ENCODE peak calls at places on chromosome 22, in five cellular contexts. S, T, K, B and W are unnamed samples.

GRCh38 chr22:46748948-46749681 is 11.1 kb upstream of the CERK start:
- DNase-seq in B (no peak), K (no peak), S (no peak), T (no peak), W (no peak)

GRCh38 chr22:20212754-20213699 is 55.1 kb downstream of the RTN4R start:
- DNase-seq in K (no peak), S (no peak), T (no peak), B (no peak), W (no peak)

GRCh38 chr22:23781533-23781932 is 5.2 kb upstream of the SMARCB1 start:
- DNase-seq in T (no peak), B (no peak), S (no peak), K (no peak), W (no peak)

GRCh38 chr22:45644714-45645113 is 26.9 kb upstream of the ATXN10 start:
- DNase-seq in K (no peak), B (peak; percentile 46), S (no peak), T (no peak), W (no peak)

GRCh38 chr22:42376721-42377177 is 55.5 kb downstream of the NFAM1 start:
- DNase-seq in T (peak; percentile 52), K (peak; percentile 58), B (no peak), S (no peak), W (no peak)

GRCh38 chr22:30021881-30022619 is 58.2 kb upstream of the HORMAD2 start:
- DNase-seq in B (no peak), K (no peak), T (no peak), S (no peak), W (no peak)

GRCh38 chr22:22520020-22520656 is at the start of gene ZNF280A:
- DNase-seq in T (peak; percentile 7), B (peak; percentile 27), S (no peak), K (no peak), W (no peak)

GRCh38 chr22:21972293-21972779 is 10.3 kb downstream of the TOP3B start:
- DNase-seq in K (no peak), T (no peak), B (no peak), S (no peak), W (peak; percentile 24)

GRCh38 chr22:19714320-19715252 is at the start of gene SEPTIN5:
- DNase-seq in B (no peak), S (no peak), T (no peak), K (peak; percentile 77), W (no peak)

GRCh38 chr22:45082795-45083194 is 73.0 kb upstream of the PHF21B start:
- DNase-seq in B (no peak), K (no peak), T (no peak), S (no peak), W (no peak)

GRCh38 chr22:37525746-37526350 is 6.6 kb upstream of the CARD10 start:
- DNase-seq in K (no peak), T (no peak), S (no peak), B (no peak), W (no peak)

GRCh38 chr22:50675553-50676199 is 3.1 kb downstream of the SHANK3 start:
- DNase-seq in B (peak; percentile 69), K (no peak), S (no peak), T (no peak), W (no peak)

GRCh38 chr22:32339190-32340012 is 18.3 kb upstream of the RFPL3 start:
- DNase-seq in K (no peak), S (no peak), B (peak; percentile 69), T (no peak), W (no peak)

GRCh38 chr22:29877620-29878019 is 5.4 kb upstream of the MTMR3 start:
- DNase-seq in K (no peak), B (no peak), S (no peak), T (no peak), W (no peak)

GRCh38 chr22:29032014-29032475 is 29.6 kb downstream of the C22orf31 start:
- DNase-seq in T (no peak), B (no peak), K (no peak), S (peak; percentile 34), W (no peak)

GRCh38 chr22:23143119-23143518 is 1.3 kb upstream of the RSPH14 start:
- DNase-seq in B (no peak), K (no peak), T (no peak), S (no peak), W (no peak)

GRCh38 chr22:32281092-32281491 is 25.9 kb upstream of the SLC5A4 start:
- DNase-seq in K (no peak), T (no peak), B (no peak), S (peak; percentile 57), W (no peak)

GRCh38 chr22:24402460-24403192 is 24.8 kb upstream of the ADORA2A start:
- DNase-seq in S (peak; percentile 73), K (peak; percentile 68), B (peak; percentile 72), T (peak; percentile 89), W (no peak)

GRCh38 chr22:35971418-35972119 is 57.1 kb downstream of the RBFOX2 start:
- DNase-seq in K (no peak), T (no peak), S (no peak), B (peak; percentile 85), W (no peak)

GRCh38 chr22:40263191-40263590 is 83.1 kb upstream of the ADSL start:
- DNase-seq in S (no peak), T (no peak), K (no peak), B (no peak), W (no peak)

GRCh38 chr22:24950272-24950902 is 2.1 kb upstream of the KIAA1671 start:
- DNase-seq in K (peak; percentile 31), B (no peak), S (peak; percentile 78), T (no peak), W (no peak)

GRCh38 chr22:34161724-34162123 is 241.4 kb upstream of the LARGE1 start:
- DNase-seq in T (no peak), S (no peak), K (no peak), B (no peak), W (no peak)

GRCh38 chr22:23452231-23453010 is 127.7 kb downstream of the IGLL1 start:
- DNase-seq in T (no peak), S (no peak), B (no peak), K (no peak), W (no peak)

GRCh38 chr22:38956551-38956950 is 858 bp upstream of the APOBEC3A start:
- DNase-seq in B (no peak), T (no peak), K (no peak), S (no peak), W (no peak)

GRCh38 chr22:50443801-50444625 is 30.8 kb downstream of the SBF1 start:
- DNase-seq in K (no peak), T (no peak), S (no peak), B (no peak), W (no peak)

GRCh38 chr22:39244496-39245129 is at the start of gene PDGFB:
- DNase-seq in T (no peak), B (no peak), S (peak; percentile 78), K (peak; percentile 72), W (no peak)

GRCh38 chr22:40818192-40818746 is 877 bp downstream of the SLC25A17 start:
- DNase-seq in B (no peak), T (no peak), K (no peak), S (no peak), W (no peak)

GRCh38 chr22:39309881-39310714 is 9.3 kb downstream of the RPL3 start:
- DNase-seq in T (no peak), S (no peak), K (no peak), B (no peak), W (no peak)

GRCh38 chr22:48091060-48091650 is 1328.7 kb downstream of the TBC1D22A start:
- DNase-seq in B (no peak), K (no peak), S (no peak), T (no peak), W (no peak)